ENCODE peak calls at places on chromosomes 5 and 9, in eight cellular contexts. I is prostate gland, J is GM06990, E is upper lobe of right lung, C is colonic mucosa, W is NB4, R is psoas muscle, Q is HCT116. S is an unnamed sample.
A peak's percentile ranks its signal among the peaks of the same experiment; 100 is the strongest.

GRCh38 chr9:106892632-106893031 is 29.7 kb downstream of the ZNF462 start:
- DNase-seq in I (no peak), J (no peak), E (no peak), C (no peak), W (no peak), R (peak; percentile 77), Q (peak; percentile 89), S (peak; percentile 84)

GRCh38 chr9:95498641-95499040 is 18.1 kb downstream of the PTCH1 start:
- DNase-seq in I (no peak), J (no peak), E (no peak), C (no peak), W (no peak), R (no peak), Q (no peak), S (no peak)

GRCh38 chr5:107542831-107543231 is 127.9 kb downstream of the EFNA5 start:
- DNase-seq in I (peak; percentile 82), J (no peak), E (peak; percentile 73), C (peak; percentile 36), W (no peak), R (peak; percentile 90), Q (no peak), S (peak; percentile 21)

GRCh38 chr5:88551724-88552345 is 283.2 kb upstream of the TMEM161B start:
- DNase-seq in I (no peak), J (no peak), E (no peak), C (no peak), W (no peak), R (no peak), Q (no peak), S (no peak)

GRCh38 chr5:2757563-2758311 is 6.3 kb upstream of the IRX2 start:
- DNase-seq in I (no peak), J (no peak), E (peak; percentile 79), C (no peak), W (peak; percentile 29), R (no peak), Q (no peak), S (no peak)

GRCh38 chr5:51646482-51646881 is 263.2 kb downstream of the ISL1 start:
- DNase-seq in I (no peak), J (no peak), E (no peak), C (no peak), W (no peak), R (no peak), Q (no peak), S (no peak)

GRCh38 chr9:113558632-113559502 is 95.3 kb downstream of the RGS3 start:
- DNase-seq in I (no peak), J (no peak), E (peak; percentile 78), C (peak; percentile 47), W (no peak), R (peak; percentile 83), Q (no peak), S (no peak)

GRCh38 chr5:127442085-127442484 is 75.4 kb upstream of the PRRC1 start:
- DNase-seq in I (no peak), J (no peak), E (no peak), C (no peak), W (peak; percentile 21), R (no peak), Q (no peak), S (no peak)

GRCh38 chr9:129491486-129491855 is 129.4 kb downstream of the C9orf50 start:
- DNase-seq in I (no peak), J (no peak), E (peak; percentile 83), C (no peak), W (no peak), R (peak; percentile 77), Q (no peak), S (no peak)

GRCh38 chr5:148849461-148849860 is 23.1 kb downstream of the ADRB2 start:
- DNase-seq in I (no peak), J (no peak), E (no peak), C (no peak), W (no peak), R (no peak), Q (no peak), S (no peak)

GRCh38 chr5:123438902-123439301 is 15.7 kb upstream of the CEP120 start:
- DNase-seq in I (no peak), J (no peak), E (no peak), C (peak; percentile 67), W (no peak), R (no peak), Q (no peak), S (no peak)

GRCh38 chr5:39623291-39623865 is 198.6 kb upstream of the DAB2 start:
- DNase-seq in I (no peak), J (no peak), E (no peak), C (no peak), W (no peak), R (no peak), Q (no peak), S (peak; percentile 43)

GRCh38 chr9:114894801-114895433 is 35.5 kb downstream of the TNFSF8 start:
- DNase-seq in I (no peak), J (peak; percentile 13), E (no peak), C (no peak), W (peak; percentile 54), R (no peak), Q (no peak), S (peak; percentile 84)

GRCh38 chr9:90821697-90822096 is 20.1 kb downstream of the SYK start:
- DNase-seq in I (no peak), J (no peak), E (no peak), C (no peak), W (no peak), R (no peak), Q (no peak), S (no peak)

GRCh38 chr9:126783958-126784357 is 20.9 kb upstream of the ZBTB43 start:
- DNase-seq in I (no peak), J (no peak), E (no peak), C (no peak), W (no peak), R (no peak), Q (no peak), S (no peak)

GRCh38 chr9:120920495-120921178 is 6.0 kb downstream of the TRAF1 start:
- DNase-seq in I (no peak), J (no peak), E (no peak), C (no peak), W (no peak), R (no peak), Q (no peak), S (no peak)

GRCh38 chr9:120921751-120922181 is 4.8 kb downstream of the TRAF1 start:
- DNase-seq in I (no peak), J (no peak), E (no peak), C (no peak), W (no peak), R (no peak), Q (no peak), S (no peak)

GRCh38 chr9:120924698-120925534 is 1.7 kb downstream of the TRAF1 start:
- DNase-seq in I (no peak), J (no peak), E (no peak), C (no peak), W (no peak), R (no peak), Q (no peak), S (no peak)

GRCh38 chr9:120923620-120924328 is 2.8 kb downstream of the TRAF1 start:
- DNase-seq in I (no peak), J (no peak), E (no peak), C (no peak), W (no peak), R (no peak), Q (no peak), S (no peak)

GRCh38 chr9:120922404-120923173 is 4.0 kb downstream of the TRAF1 start:
- DNase-seq in I (no peak), J (no peak), E (no peak), C (no peak), W (no peak), R (no peak), Q (no peak), S (no peak)
- H3K4me3 ChIP-seq in I (no peak overlapping the region), J (peak overlapping the region; percentile 73), E (no peak overlapping the region), C (no peak overlapping the region), W (no peak overlapping the region), R (no peak overlapping the region), Q (no peak overlapping the region), S (no peak overlapping the region)

DNA sequence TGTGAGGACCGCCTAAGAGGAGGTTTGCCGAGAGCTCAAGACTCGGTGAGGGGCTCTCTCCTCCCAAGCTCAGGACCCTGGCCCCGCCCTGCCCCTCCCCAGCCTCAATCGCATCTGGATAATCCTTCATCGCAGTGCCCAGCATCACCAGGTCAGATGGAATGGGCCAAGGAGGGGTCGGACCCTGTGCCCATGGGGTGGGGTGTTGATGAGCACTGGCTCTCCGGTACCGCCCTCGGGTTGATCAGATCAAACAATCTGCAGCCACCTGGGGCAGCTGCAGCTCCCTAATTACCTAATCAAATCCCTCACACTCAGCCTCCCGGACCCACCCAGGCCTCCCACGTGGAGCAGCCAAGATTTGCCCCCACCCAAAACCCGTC is 24.4 kb upstream of the TDRD7 start:
- DNase-seq in I (no peak), J (no peak), E (no peak), C (no peak), W (no peak), R (no peak), Q (no peak), S (no peak)
- TF ChIP-seq CTCF in I (no peak), J (no peak), E (no peak), C (no peak), W (no peak), R (no peak), Q (no peak), S (no peak)

GRCh38 chr9:27408523-27408922 is 111.6 kb upstream of the EQTN start:
- DNase-seq in I (no peak), J (no peak), E (no peak), C (no peak), W (no peak), R (no peak), Q (no peak), S (no peak)

GRCh38 chr9:27412081-27412480 is 112.0 kb upstream of the IFNK start:
- DNase-seq in I (no peak), J (no peak), E (no peak), C (no peak), W (no peak), R (no peak), Q (no peak), S (no peak)

GRCh38 chr9:27413507-27414214 is 110.4 kb upstream of the IFNK start:
- DNase-seq in I (no peak), J (no peak), E (no peak), C (no peak), W (no peak), R (no peak), Q (no peak), S (no peak)

GRCh38 chr9:27414215-27414731 is 109.8 kb upstream of the IFNK start:
- DNase-seq in I (no peak), J (no peak), E (no peak), C (peak; percentile 63), W (no peak), R (peak; percentile 56), Q (no peak), S (no peak)

GRCh38 chr9:27412963-27413362 is 111.1 kb upstream of the IFNK start:
- DNase-seq in I (no peak), J (no peak), E (no peak), C (no peak), W (no peak), R (no peak), Q (no peak), S (no peak)
- H3K4me3 ChIP-seq in I (no peak overlapping the region), J (no peak overlapping the region), E (peak overlapping the region; percentile 28), C (no peak overlapping the region), W (no peak overlapping the region), R (peak overlapping the region; percentile 37), Q (no peak overlapping the region), S (no peak overlapping the region)

DNA sequence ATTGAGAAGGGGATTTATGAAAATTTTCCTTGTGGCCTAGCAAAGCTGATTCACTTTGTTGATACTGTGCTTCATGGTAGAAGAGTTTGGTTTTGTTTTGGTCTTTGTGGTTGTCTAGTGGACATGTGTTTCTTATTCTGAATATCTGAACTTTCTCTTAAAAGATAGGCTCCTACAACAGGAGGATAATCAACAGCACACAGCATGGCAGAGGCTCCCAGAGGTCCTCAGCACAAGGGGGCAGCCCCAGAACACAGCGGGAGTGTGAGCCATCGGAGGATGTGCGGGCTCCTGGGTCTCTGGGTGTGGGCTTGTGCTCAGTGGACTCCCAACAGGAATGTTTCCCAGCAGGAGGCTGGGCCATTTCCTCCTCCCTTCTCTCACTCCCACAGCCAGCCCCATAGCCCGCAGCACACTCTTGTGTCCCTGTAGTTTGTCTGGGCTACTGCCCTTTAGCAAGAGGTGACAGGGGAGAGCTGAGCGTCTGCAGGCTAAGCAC is 164.3 kb upstream of the OTULINL start:
- DNase-seq in I (no peak), J (no peak), E (no peak), C (no peak), W (no peak), R (no peak), Q (no peak), S (no peak)
- TF ChIP-seq CTCF in I (no peak), J (no peak), E (no peak), C (no peak), W (no peak), R (no peak), Q (no peak), S (peak; percentile 34)